ENCODE peak calls at places on chromosome 1, in eight cellular contexts. I, Y, P, U, E, J, X and V are unnamed samples.

GRCh38 chr1:16218014-16218673 is 5.7 kb upstream of the ARHGEF19 start:
- DNase-seq in I (no peak), Y (no peak), P (no peak), U (no peak), E (no peak), J (no peak), X (no peak), V (no peak)

GRCh38 chr1:93846929-93847810 is 31.8 kb downstream of the DNTTIP2 start:
- DNase-seq in I (peak), Y (peak), P (peak), U (peak), E (peak), J (peak), X (peak), V (peak)

GRCh38 chr1:3320246-3321152 is 134.0 kb upstream of the ARHGEF16 start:
- DNase-seq in I (no peak), Y (peak), P (peak), U (no peak), E (no peak), J (no peak), X (no peak), V (no peak)

GRCh38 chr1:109532365-109533136 is 7.1 kb upstream of the GPR61 start:
- DNase-seq in I (peak), Y (peak), P (peak), U (peak), E (peak), J (peak), X (peak), V (peak)

GRCh38 chr1:231724876-231725647 is 98.5 kb downstream of the DISC1 start:
- DNase-seq in I (no peak), Y (peak), P (peak), U (no peak), E (no peak), J (peak), X (peak), V (no peak)

GRCh38 chr1:2411801-2412394 is 466 bp downstream of the PEX10 start:
- DNase-seq in I (no peak), Y (no peak), P (peak), U (no peak), E (no peak), J (no peak), X (no peak), V (no peak)

GRCh38 chr1:203351037-203351625 is at the start of gene FMOD:
- DNase-seq in I (peak), Y (peak), P (peak), U (no peak), E (peak), J (peak), X (peak), V (no peak)

GRCh38 chr1:7579831-7580804 is 191.0 kb upstream of the VAMP3 start:
- DNase-seq in I (peak), Y (no peak), P (no peak), U (no peak), E (no peak), J (no peak), X (no peak), V (no peak)

DNA sequence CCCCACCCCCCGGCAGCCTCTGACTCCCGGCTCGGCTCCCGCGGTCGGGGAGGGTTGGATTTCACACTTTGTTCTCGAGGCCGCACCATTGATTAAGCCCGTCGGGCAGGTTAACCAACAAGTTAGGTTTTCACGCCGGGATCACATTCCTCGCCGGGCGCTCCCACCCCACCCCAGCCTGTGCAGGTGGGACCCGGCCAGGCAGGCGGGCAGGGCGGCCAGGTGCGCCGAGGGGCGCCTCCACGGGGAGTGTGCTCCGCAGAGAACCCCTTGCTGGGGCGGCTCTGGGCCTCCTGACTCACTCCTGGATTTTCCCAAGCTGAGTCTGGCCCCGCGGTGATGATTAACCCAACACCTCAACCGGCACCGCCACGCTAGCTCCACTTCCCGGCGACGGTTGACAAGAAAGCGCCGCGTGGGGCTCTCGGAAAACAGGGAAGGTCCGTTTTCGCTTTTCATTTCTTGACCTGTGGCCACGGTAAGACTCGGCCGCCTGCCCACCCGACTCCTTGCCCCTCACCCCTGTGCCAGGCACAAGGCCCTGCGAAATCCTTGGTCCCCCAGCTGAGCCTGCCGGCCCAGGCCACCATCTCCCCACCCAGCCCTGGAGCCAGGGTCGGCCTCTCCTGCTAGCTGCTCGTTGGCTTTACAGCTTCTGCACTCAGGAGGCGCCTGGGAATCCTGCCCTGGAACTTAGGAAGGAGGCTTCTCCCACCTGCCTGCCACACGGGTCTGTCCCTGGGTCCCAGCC is 8.8 kb upstream of the TTLL10 start:
- DNase-seq in I (no peak), Y (no peak), P (peak), U (no peak), E (no peak), J (no peak), X (no peak), V (no peak)
- TF ChIP-seq CTCF in I (no peak), Y (no peak), P (no peak), U (no peak), E (no peak), J (no peak), X (no peak), V (no peak)

GRCh38 chr1:227318852-227319607 is 738 bp upstream of the CDC42BPA start:
- DNase-seq in I (peak), Y (peak), P (peak), U (peak), E (peak), J (peak), X (no peak), V (peak)
- TF ChIP-seq CTCF in I (no peak), Y (no peak), P (no peak), U (no peak), E (no peak), J (no peak), X (no peak), V (no peak)

DNA sequence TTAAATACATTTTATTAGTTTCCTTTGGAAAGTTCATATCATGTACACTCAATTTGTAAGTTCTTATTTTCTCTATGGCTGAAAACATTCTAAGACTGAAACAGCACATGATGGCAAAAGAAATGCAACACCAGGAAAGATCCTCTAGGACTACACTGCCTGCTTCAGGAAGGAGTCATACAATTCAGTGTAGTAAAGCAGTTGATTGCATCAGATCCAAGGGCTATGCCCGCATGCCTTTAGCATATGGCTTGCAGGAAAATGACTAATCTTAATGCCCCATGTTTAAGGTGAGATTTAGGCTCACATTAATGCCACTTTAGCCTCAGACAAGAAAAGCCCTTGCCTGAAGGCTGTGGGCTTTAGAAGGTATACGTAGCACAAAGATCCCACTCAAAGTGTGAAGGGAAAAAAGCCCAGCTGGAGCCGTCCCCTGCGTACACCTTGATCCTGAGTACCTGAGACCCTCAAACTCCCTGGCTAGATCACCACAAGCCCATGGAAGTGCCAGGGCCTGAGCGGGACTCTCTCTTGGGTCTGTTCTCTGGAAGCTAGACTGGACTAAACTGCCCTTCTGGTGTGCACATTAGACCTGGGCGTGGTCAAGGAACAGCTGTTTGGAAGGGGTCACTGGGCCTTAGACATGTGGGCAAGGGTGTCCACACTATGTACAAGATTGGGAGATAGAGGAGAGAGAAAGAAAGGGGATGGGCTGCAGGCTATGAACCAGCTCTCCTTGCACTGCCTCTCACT is 52.9 kb downstream of the ESRRG start:
- DNase-seq in I (no peak), Y (no peak), P (peak), U (no peak), E (no peak), J (peak), X (no peak), V (no peak)
- TF ChIP-seq CTCF in I (no peak), Y (no peak), P (peak), U (no peak), E (no peak), J (no peak), X (no peak), V (no peak)

GRCh38 chr1:234111458-234112142 is 207.1 kb downstream of the SLC35F3 start:
- DNase-seq in I (no peak), Y (no peak), P (peak), U (no peak), E (no peak), J (peak), X (no peak), V (no peak)
- TF ChIP-seq CTCF in I (no peak), Y (no peak), P (no peak), U (no peak), E (no peak), J (no peak), X (no peak), V (peak)

GRCh38 chr1:152735648-152736047 is 22.2 kb upstream of the KPRP start:
- DNase-seq in I (no peak), Y (no peak), P (no peak), U (no peak), E (no peak), J (no peak), X (no peak), V (no peak)
- TF ChIP-seq CTCF in I (no peak), Y (peak), P (peak), U (no peak), E (no peak), J (no peak), X (no peak), V (no peak)

DNA sequence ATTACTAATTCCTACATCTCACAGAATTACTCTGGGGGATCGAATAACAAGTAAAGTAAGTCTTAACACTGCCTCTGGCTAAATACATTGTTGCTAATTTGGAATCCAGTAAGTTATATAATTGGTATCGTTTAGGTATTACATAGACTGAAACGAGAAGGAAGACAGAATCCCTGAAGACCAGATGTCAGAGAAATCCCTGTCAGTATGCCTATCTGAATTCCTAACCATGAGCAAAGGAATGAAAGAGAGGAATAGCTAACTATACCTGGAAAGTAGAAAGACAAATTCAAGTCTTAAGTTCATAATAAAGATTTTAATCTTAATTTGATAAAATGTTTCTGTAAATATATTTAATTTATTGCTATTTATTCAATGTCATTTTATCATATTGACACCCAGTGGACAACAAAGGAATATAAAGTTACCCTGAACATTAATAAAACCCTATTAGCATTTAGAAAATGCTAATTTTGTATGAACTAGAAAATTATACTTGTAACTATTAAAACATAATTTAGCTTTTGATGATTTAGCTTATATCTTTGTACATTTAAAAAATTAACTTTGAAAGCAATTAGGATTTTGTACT is 11.4 kb downstream of the DEPDC1 start:
- DNase-seq in I (no peak), Y (no peak), P (no peak), U (no peak), E (no peak), J (no peak), X (no peak), V (no peak)
- TF ChIP-seq CTCF in I (no peak), Y (no peak), P (no peak), U (no peak), E (no peak), J (no peak), X (no peak), V (no peak)

GRCh38 chr1:89201489-89201794 is 2.7 kb upstream of the GBP4 start:
- DNase-seq in I (no peak), Y (no peak), P (no peak), U (no peak), E (no peak), J (no peak), X (no peak), V (no peak)
- TF ChIP-seq CTCF in I (no peak), Y (no peak), P (no peak), U (no peak), E (no peak), J (no peak), X (no peak), V (no peak)

GRCh38 chr1:190377294-190377693 is 100.4 kb downstream of the BRINP3 start:
- DNase-seq in I (no peak), Y (no peak), P (no peak), U (no peak), E (no peak), J (no peak), X (no peak), V (no peak)

GRCh38 chr1:190376067-190376466 is 101.6 kb downstream of the BRINP3 start:
- DNase-seq in I (no peak), Y (no peak), P (no peak), U (no peak), E (no peak), J (no peak), X (no peak), V (no peak)

DNA sequence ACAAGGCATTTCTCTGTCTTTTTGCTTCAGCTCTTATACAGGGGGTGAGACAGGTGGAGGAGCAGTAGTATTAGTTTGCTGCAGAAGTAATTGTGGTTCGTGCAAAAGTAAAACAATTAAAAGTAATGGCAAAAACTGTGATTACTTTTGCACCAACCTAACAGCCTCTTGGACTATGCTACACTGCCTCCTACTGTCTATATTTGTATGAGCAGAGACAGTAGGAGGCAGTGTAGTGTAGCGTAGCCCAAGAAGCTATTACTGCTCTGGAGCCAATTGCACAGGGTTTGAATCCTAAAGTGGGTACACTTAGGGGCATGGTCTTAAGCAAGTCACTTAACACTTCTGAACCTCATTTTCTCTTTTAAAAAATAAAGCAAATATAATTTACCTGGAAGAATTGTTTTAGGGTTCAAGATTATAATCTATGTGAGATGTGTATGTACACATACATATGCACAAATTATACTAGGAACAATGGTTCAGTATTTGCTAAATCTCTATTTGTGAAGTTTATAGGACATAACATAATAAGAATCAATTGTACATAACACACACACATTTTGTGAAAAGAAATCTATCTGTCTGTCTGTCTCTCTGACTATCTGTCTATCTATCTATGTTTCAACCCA is 103.8 kb downstream of the BRINP3 start:
- DNase-seq in I (no peak), Y (no peak), P (peak), U (no peak), E (no peak), J (peak), X (peak), V (no peak)
- TF ChIP-seq CTCF in I (no peak), Y (no peak), P (peak), U (no peak), E (no peak), J (peak), X (peak), V (peak)

DNA sequence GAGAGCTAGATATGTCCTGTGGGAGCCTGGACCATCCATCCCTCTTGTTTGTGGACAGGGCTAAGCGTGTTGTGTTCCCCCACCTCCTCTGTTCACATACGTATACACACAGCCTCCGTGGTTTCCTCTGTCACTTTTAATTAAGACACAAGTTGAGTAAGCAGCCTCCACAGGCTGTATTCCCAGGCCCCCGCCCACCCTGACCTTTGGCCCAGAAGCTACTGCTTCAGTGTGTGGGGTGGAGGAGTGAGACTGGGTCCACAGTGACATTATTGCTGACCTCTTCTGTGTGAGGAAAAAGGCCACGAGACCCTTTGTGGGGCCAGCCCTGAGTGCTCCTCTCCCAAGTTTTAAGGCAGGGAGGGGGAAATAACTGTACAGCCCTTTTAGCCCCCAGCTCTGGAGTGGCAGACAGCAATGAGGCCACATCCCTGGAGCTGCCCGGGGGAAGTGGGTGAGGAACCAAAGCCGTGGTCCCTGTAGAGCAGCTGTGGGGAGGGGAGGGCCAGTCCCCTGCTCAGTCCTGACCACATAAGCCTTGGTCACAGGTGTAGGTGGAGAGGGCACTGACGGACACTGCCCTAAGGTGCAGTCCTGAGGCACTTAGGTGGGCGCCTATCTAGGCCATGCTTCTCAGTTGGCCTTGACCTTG is 4.4 kb downstream of the ELOVL1 start:
- DNase-seq in I (no peak), Y (peak), P (no peak), U (no peak), E (no peak), J (no peak), X (no peak), V (no peak)
- TF ChIP-seq CTCF in I (no peak), Y (no peak), P (no peak), U (no peak), E (no peak), J (no peak), X (no peak), V (no peak)